ENCODE peak calls at places on chromosomes 11 and 22, in seven cellular contexts. P, X, N, T, B, V and S are unnamed samples. For H3K4me1, the result is how much of the 10 kb centered on the place peaks cover.

GRCh38 chr22:46047226-46047625 is 70.3 kb upstream of the WNT7B start:
- DNase-seq in N (peak), P (no peak), T (no peak), B (no peak), X (no peak), V (no peak), S (peak)

GRCh38 chr22:18095101-18095805 is 15.4 kb upstream of the TUBA8 start:
- DNase-seq in P (peak), X (peak), V (no peak), B (no peak), N (peak), T (no peak), S (no peak)

GRCh38 chr22:46480396-46480795 is 57.0 kb downstream of the CELSR1 start:
- DNase-seq in N (no peak), B (no peak), X (no peak), P (no peak), T (no peak), V (no peak), S (no peak)

GRCh38 chr11:92226331-92227232 is 2.0 kb downstream of the FAT3 start:
- DNase-seq in B (no peak), N (no peak), T (no peak), X (no peak), P (no peak), V (no peak), S (no peak)

GRCh38 chr11:121464352-121464946 is 11.7 kb upstream of the SORL1-AS1 start:
- DNase-seq in B (peak), N (peak), T (peak), V (peak), X (peak), P (peak), S (no peak)

GRCh38 chr22:40919446-40919845 is 31.7 kb upstream of the RBX1 start:
- DNase-seq in T (no peak), V (no peak), P (no peak), B (no peak), N (no peak), X (no peak), S (no peak)

GRCh38 chr11:2193099-2193886 is 21.7 kb upstream of the TH start:
- DNase-seq in P (no peak), B (peak), X (no peak), T (no peak), V (no peak), N (no peak), S (no peak)

GRCh38 chr11:45964911-45965389 is 42.5 kb downstream of the LARGE2 start:
- DNase-seq in V (peak), X (peak), P (peak), N (no peak), T (peak), B (peak), S (no peak)

GRCh38 chr22:17703811-17704210 is 65.3 kb downstream of the BCL2L13 start:
- DNase-seq in P (no peak), N (no peak), B (no peak), V (no peak), T (no peak), X (peak), S (no peak)

GRCh38 chr11:12841946-12842630 is 167.0 kb upstream of the RASSF10 start:
- DNase-seq in B (no peak), T (no peak), P (peak), X (peak), V (no peak), N (no peak), S (no peak)

GRCh38 chr11:115197433-115197832 is 306.8 kb downstream of the CADM1 start:
- DNase-seq in V (no peak), N (no peak), B (no peak), P (no peak), X (peak), T (no peak), S (no peak)

GRCh38 chr11:3123316-3123715 is 41.8 kb downstream of the OSBPL5 start:
- DNase-seq in X (no peak), V (no peak), T (peak), N (peak), B (peak), P (no peak), S (peak)

GRCh38 chr22:23389271-23390071 is 190.6 kb downstream of the IGLL1 start:
- DNase-seq in B (no peak), X (no peak), V (no peak), N (no peak), P (no peak), T (no peak), S (no peak)

GRCh38 chr11:94147433-94147845 is 18.8 kb downstream of the PANX1 start:
- DNase-seq in V (no peak), N (no peak), P (no peak), B (no peak), T (no peak), X (no peak), S (no peak)

GRCh38 chr11:86248609-86249008 is 4.1 kb downstream of the EED start:
- DNase-seq in N (no peak), B (no peak), T (no peak), X (no peak), V (no peak), P (no peak), S (no peak)

GRCh38 chr11:59380263-59381059 is 21.8 kb downstream of the OR5AN1 start:
- DNase-seq in V (no peak), N (no peak), B (no peak), P (no peak), T (no peak), X (no peak), S (no peak)

GRCh38 chr11:105489431-105489830 is 120.4 kb upstream of the GRIA4 start:
- DNase-seq in P (no peak), B (no peak), T (no peak), X (peak), V (no peak), N (no peak), S (no peak)

GRCh38 chr22:41009222-41009948 is 58.2 kb downstream of the RBX1 start:
- DNase-seq in N (no peak), V (no peak), X (peak), P (no peak), B (no peak), T (no peak), S (peak)

GRCh38 chr11:65859134-65859811 is 960 bp upstream of the MUS81 start:
- DNase-seq in B (peak), X (peak), P (peak), N (peak), T (peak), V (peak), S (peak)
- TF ChIP-seq CTCF in B (peak), X (no peak), P (no peak), N (no peak), T (no peak), V (no peak), S (peak)

DNA sequence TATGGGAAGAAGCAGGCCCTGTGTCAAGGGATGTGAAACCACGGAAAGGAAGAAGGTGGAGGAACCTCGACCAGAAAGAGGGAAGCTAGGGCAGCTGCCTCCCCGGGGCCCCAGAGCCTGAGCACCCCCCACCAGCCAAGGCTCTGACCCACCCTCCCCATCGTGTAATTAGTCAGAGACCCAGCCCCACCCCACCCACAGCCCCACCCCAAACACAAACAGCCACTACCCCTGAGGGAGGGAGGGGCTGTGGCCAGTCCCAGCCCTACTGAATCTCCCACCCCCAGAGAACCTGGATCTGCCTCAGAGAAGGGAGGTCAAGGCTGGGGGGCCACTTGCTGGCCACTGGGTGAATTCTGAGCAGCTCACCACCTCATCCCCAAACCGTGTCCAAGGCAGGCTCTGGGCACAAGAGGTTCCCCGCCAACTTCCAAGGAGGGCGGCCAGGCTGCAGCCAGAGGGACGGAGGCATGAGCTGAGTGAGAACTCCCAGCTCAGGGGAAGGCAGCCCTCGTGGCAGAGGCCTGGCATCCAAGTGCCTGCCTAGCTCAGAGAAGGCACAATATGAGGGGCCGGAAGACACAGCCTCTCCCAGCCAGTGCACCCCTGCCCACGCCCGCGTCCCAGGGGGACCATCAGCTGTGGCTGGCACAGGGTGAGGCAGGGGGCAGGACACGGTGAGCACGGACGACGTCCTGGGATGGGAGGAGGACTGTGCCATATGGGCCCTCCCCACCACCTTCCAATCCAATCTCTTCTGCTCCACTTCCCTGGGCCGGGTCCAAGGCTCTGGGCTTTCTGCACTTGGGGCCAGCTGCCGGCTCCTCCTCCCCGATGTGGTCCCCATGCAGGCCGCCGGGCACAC is 2.7 kb downstream of the PLXNB2 start:
- DNase-seq in B (peak), X (no peak), V (no peak), P (peak), T (no peak), N (no peak), S (peak)
- H3K4me3 ChIP-seq in B (peak), X (peak), V (no peak), P (peak), T (peak), N (peak), S (peak)

GRCh38 chr11:119615879-119616190 is 113.2 kb downstream of the NECTIN1 start:
- DNase-seq in X (no peak), N (no peak), P (no peak), B (no peak), V (no peak), T (no peak), S (no peak)
- H3K4me1 ChIP-seq in X (under half), N (under half), P (under half), B (under half), V (under half), T (under half), S (under half)

DNA sequence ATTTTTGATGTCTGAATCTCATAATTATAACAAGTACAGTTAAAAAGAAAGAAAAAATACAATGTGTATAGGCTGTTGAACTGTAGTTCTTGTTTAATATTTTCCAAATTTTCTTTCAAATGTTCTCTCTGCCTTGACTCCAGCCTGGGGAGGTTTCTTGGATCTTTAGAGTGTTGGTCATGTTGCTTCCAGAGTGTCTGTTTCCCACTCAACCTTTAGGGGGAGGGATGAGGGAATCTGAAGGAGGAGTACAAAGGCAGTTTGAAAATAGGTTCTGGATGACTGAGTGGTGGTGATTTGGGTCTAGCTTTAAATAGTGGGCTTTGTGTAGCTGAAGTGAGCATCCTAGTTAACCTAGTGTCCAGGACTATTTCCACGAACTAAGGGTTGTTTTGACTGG is 2.0 kb downstream of the CTNND1 start:
- DNase-seq in N (no peak), P (no peak), B (no peak), X (peak), T (no peak), V (no peak), S (no peak)
- TF ChIP-seq CTCF in N (no peak), P (peak), B (peak), X (peak), T (no peak), V (no peak), S (peak)

GRCh38 chr11:30326114-30326783 is 3.3 kb downstream of the ARL14EP start:
- DNase-seq in V (no peak), P (no peak), B (no peak), X (peak), T (no peak), N (no peak), S (no peak)

GRCh38 chr11:30321321-30321720 is 1.6 kb upstream of the ARL14EP start:
- DNase-seq in X (no peak), N (no peak), V (no peak), T (no peak), B (no peak), P (no peak), S (no peak)

GRCh38 chr11:30326911-30327310 is 4.0 kb downstream of the ARL14EP start:
- DNase-seq in N (no peak), X (no peak), T (no peak), V (no peak), P (no peak), B (no peak), S (no peak)

GRCh38 chr11:30322826-30323710 is at the start of gene ARL14EP:
- DNase-seq in X (peak), V (peak), T (peak), P (peak), N (peak), B (peak), S (peak)

DNA sequence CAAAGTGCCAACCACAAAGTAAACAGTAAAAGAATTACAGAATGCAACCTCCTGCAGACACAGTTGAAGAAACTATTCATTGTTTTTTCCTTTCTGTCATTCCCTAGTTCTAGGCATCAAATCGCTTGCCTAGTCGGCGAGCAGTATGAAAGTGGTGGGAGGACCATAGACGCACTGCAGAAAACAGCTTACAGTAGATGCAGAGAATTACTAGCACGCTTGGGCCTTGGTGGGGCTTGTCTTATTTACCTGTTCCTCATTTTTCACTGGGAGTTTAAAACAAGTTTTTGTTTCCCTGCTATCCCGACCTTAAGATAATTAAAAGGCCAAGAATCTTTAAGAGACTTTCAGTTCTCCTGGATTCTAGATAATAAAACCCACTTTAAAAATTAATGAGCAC is 742 bp upstream of the ARL14EP start:
- DNase-seq in P (no peak), B (no peak), T (no peak), V (no peak), X (no peak), N (no peak), S (no peak)
- H3K4me3 ChIP-seq in P (peak), B (peak), T (peak), V (peak), X (no peak), N (no peak), S (peak)

GRCh38 chr11:128515086-128515485 is 72.3 kb downstream of the ETS1 start:
- DNase-seq in B (no peak), P (no peak), X (no peak), V (peak), N (no peak), T (no peak), S (no peak)
- H3K4me1 ChIP-seq in B (under half), P (half or more), X (under half), V (under half), N (half or more), T (under half), S (half or more)

GRCh38 chr22:20238567-20239062 is 29.5 kb downstream of the RTN4R start:
- DNase-seq in P (peak), T (no peak), N (peak), B (peak), V (peak), X (no peak), S (peak)
- TF ChIP-seq CTCF in P (peak), T (peak), N (peak), B (peak), V (no peak), X (peak), S (peak)

DNA sequence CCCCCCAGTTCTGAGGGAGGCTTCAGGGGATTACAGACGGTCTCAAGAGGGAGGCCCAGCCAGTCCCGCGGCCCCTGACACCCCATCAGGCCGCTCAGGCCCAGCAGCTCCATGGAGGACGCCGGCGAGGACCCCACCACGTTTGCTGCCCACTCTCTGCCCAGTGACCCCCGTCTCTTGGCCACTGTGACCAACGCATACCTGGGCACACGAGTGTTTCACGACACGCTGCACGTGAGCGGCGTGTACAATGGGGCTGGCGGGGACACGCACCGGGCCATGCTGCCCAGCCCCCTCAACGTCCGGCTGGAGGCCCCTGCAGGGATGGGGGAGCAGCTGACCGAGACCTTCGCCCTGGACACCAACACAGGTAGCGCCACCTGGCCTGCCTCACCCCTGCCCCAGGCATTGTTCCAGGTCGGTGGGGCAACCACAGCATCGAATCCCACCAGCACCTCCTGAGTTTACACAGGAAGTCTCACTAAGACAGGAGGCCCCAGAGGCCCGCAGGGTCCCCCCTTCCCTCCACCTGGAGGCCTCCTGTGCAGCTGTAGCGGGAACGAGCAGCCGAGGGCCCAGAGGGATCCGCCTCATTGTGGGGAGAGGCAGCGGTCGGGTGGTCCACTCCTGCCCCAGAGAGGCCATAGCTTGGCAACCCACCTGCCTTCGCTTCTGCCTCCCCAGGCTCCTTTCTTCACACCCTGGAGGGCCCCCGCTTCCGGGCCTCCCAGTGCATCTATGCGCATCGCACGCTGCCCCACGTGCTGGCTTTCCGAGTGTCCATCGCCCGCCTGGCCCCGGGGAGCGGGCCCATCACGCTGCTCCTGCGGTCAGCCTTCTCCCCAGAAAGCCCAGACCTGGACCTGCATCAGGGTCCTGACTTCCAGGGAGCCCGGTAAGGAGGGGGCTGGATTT is 1.0 kb downstream of the PGGHG start:
- DNase-seq in T (no peak), B (no peak), N (peak), X (no peak), P (no peak), V (peak), S (peak)
- H3K4me3 ChIP-seq in T (peak), B (peak), N (peak), X (peak), P (peak), V (peak), S (peak)